ENCODE peak calls at places on chromosomes 6 and 20, in seven cellular contexts. Y is breast epithelium, P is left ventricle myocardium inferior, O is heart right ventricle, H is left lung, X is transverse colon, B is OCI-LY7. D is an unnamed sample.

GRCh38 chr6:170284126-170284773 is 6.6 kb downstream of the DLL1 start:
- DNase-seq in Y (no peak), P (no peak), O (peak; percentile 4), H (no peak), X (no peak), B (no peak), D (peak; percentile 38)

GRCh38 chr20:35698298-35699126 is 640 bp downstream of the NFS1 start:
- DNase-seq in Y (no peak), P (no peak), O (no peak), H (no peak), X (no peak), B (peak; percentile 31), D (peak; percentile 67)

GRCh38 chr6:121260651-121261102 is 73.6 kb downstream of the TBC1D32 start:
- DNase-seq in Y (no peak), P (peak; percentile 54), O (peak; percentile 42), H (peak; percentile 31), X (no peak), B (no peak), D (no peak)

GRCh38 chr20:21640556-21640955 is 64.9 kb upstream of the PAX1 start:
- DNase-seq in Y (no peak), P (no peak), O (no peak), H (no peak), X (no peak), B (peak; percentile 54), D (peak; percentile 89)

GRCh38 chr6:16836186-16836981 is 75.1 kb upstream of the ATXN1 start:
- DNase-seq in Y (no peak), P (no peak), O (no peak), H (no peak), X (no peak), B (no peak), D (no peak)

GRCh38 chr6:90197854-90198496 is 98.7 kb downstream of the BACH2 start:
- DNase-seq in Y (no peak), P (no peak), O (no peak), H (no peak), X (no peak), B (peak; percentile 84), D (no peak)

GRCh38 chr6:46704562-46704961 is 16.9 kb downstream of the TDRD6 start:
- DNase-seq in Y (no peak), P (no peak), O (no peak), H (no peak), X (no peak), B (peak; percentile 47), D (no peak)

GRCh38 chr6:152094992-152095592 is 287.6 kb downstream of the ESR1 start:
- DNase-seq in Y (no peak), P (peak; percentile 54), O (peak; percentile 61), H (peak; percentile 80), X (peak; percentile 53), B (no peak), D (peak; percentile 60)

GRCh38 chr6:7392402-7392801 is 2.8 kb downstream of the RIOK1 start:
- DNase-seq in Y (no peak), P (no peak), O (no peak), H (no peak), X (no peak), B (no peak), D (no peak)

GRCh38 chr20:61369731-61370520 is 117.9 kb downstream of the CDH4 start:
- DNase-seq in Y (no peak), P (no peak), O (no peak), H (no peak), X (no peak), B (no peak), D (peak; percentile 60)

GRCh38 chr6:106114492-106114891 is 28.4 kb downstream of the PRDM1 start:
- DNase-seq in Y (no peak), P (no peak), O (no peak), H (no peak), X (no peak), B (no peak), D (no peak)

GRCh38 chr20:62206388-62206775 is 13.7 kb downstream of the HRH3 start:
- DNase-seq in Y (no peak), P (no peak), O (no peak), H (no peak), X (no peak), B (no peak), D (no peak)

DNA sequence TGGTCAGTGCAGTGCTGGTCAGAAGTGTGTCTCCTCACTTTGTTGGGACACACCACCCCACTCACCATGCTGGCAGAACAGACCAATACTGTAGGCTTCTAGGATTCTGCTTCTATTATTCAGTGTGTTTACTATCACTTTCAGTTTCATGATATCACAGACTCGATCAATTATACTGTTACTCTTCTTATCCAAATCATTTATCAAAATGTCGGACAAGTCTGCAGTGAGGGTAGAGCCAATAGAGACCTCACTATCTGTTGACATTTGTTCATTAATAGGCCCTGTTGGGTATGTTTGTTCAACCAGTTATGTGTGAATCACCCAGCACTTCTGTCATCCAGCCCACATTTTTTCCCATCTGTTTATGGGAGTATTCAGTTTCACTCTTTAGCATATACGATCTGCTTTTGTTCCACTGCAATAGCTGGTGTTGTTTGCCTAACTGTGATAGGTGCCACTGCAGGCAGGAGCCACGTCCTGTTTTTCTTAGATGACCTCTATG is 140.1 kb downstream of the NRN1 start:
- DNase-seq in Y (no peak), P (no peak), O (no peak), H (no peak), X (no peak), B (peak; percentile 11), D (no peak)
- H3K4me3 ChIP-seq in Y (peak overlapping the region; percentile 58), P (peak overlapping the region; percentile 24), O (peak overlapping the region; percentile 10), H (no peak overlapping the region), X (no peak overlapping the region), B (no peak overlapping the region), D (no peak overlapping the region)

GRCh38 chr6:41974281-41974825 is 32.7 kb upstream of the CCND3 start:
- DNase-seq in Y (no peak), P (no peak), O (no peak), H (no peak), X (no peak), B (peak; percentile 58), D (no peak)

GRCh38 chr6:41975276-41975675 is 33.7 kb upstream of the CCND3 start:
- DNase-seq in Y (no peak), P (no peak), O (no peak), H (no peak), X (no peak), B (no peak), D (no peak)

DNA sequence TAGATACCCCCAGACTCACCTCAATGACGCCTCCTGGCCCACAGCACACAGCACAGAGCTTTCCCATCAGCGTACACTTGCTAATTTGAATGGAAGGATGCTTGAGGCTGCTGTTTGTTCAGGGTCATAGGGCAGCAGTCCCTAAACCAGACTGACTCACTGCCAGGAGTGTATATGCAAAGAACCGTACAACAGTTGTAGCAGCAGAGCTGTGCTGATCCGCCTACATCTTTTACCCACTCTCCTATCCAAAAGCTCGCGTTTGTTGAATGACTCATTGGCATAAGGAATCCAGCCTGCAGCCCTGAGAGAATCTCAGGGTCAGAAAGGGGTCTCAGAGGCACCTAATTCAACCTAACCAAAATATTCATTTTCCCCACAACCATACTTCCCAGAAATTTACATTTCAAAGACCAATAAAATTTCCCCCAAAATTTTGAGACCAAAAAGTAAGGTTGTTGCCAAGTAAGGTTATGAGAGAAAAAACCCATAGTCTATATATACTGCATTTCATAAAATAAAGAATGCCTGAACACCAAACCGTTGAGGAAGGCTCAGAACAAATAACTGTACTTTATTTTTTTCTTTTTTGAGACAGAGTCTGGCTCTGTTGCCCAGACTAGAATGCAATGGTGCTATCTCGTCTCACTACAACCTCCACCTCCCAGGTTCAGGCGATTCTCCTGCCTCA is 35.3 kb upstream of the CCND3 start:
- DNase-seq in Y (no peak), P (no peak), O (no peak), H (no peak), X (no peak), B (peak; percentile 29), D (no peak)
- H3K27ac ChIP-seq in Y (no peak overlapping the region), P (no peak overlapping the region), O (no peak overlapping the region), H (no peak overlapping the region), X (no peak overlapping the region), B (peak overlapping the region; percentile 47), D (no peak overlapping the region)

GRCh38 chr6:27742833-27743573 is 169.2 kb downstream of the OR2B2 start:
- DNase-seq in Y (no peak), P (no peak), O (no peak), H (no peak), X (no peak), B (no peak), D (no peak)
- TF ChIP-seq CTCF in Y (no peak), P (no peak), O (no peak), H (no peak), X (no peak), B (no peak), D (no peak)

DNA sequence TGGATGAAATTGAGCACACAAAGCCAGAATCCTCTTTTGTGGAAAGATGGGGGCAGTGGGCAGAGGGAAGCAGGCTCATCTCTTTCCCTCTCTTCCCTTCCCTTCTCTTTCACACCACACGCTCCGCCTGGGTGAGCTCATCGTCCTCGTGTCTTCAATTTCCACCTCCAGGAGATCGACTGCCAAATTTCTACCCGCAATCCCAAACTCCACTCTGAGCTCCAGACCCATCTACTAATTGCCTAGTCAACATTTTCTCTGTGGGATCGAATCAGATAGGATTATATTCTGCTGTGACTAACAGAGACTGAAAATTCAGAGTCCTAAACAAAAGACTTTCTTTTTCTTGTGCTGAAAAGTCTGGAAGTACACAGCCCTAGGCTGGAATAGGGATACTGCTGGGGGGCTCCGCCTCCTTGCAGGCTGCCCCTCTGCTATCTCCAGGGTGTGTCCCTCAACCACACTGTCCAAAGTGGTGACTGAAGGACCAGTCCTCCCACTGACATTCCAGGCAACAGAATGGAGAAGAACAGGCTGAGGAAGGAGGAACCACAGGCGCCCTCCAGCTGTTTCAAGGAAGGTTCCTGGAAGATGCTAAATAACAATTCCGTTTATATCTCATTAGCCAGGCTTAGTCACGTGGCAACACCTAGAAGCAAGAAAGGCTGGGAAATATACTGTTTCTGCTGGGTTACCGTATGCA is 5.0 kb upstream of the HSPA12B start:
- DNase-seq in Y (no peak), P (no peak), O (no peak), H (no peak), X (no peak), B (no peak), D (peak; percentile 41)
- H3K4me3 ChIP-seq in Y (peak overlapping the region; percentile 57), P (peak overlapping the region; percentile 17), O (no peak overlapping the region), H (no peak overlapping the region), X (no peak overlapping the region), B (no peak overlapping the region), D (no peak overlapping the region)

GRCh38 chr20:44705364-44706094 is 9.6 kb upstream of the CCN5 start:
- DNase-seq in Y (no peak), P (no peak), O (no peak), H (no peak), X (no peak), B (no peak), D (no peak)

GRCh38 chr20:44702776-44703175 is 12.4 kb upstream of the CCN5 start:
- DNase-seq in Y (peak; percentile 65), P (peak; percentile 91), O (peak; percentile 89), H (no peak), X (peak; percentile 64), B (peak; percentile 48), D (no peak)

GRCh38 chr20:44704551-44704971 is 10.6 kb upstream of the CCN5 start:
- DNase-seq in Y (no peak), P (no peak), O (no peak), H (peak; percentile 43), X (no peak), B (no peak), D (no peak)

GRCh38 chr20:44703183-44703925 is 11.8 kb upstream of the CCN5 start:
- DNase-seq in Y (no peak), P (no peak), O (no peak), H (no peak), X (no peak), B (no peak), D (no peak)

GRCh38 chr20:44703956-44704488 is 11.1 kb upstream of the CCN5 start:
- DNase-seq in Y (no peak), P (no peak), O (no peak), H (no peak), X (no peak), B (no peak), D (no peak)
- H3K27ac ChIP-seq in Y (peak overlapping the region; percentile 94), P (peak overlapping the region; percentile 85), O (peak overlapping the region; percentile 82), H (no peak overlapping the region), X (no peak overlapping the region), B (no peak overlapping the region), D (no peak overlapping the region)